ENCODE peak calls at places on chromosome 14, in six cellular contexts. One of them, this sample, is unnamed.

GRCh38 chr14:36105401-36105800 is 71.1 kb downstream of the PTCSC3 start:
- DNase-seq in activated CD4-positive, alpha-beta T cell treated with anti-CD3 and anti-CD28 coated beads, Interleukin-2, amount 10 ng/mL, durations not matched to agents 7 days and 5 days: no peak
- DNase-seq in posterior vena cava: no peak
- DNase-seq in nephron progenitor cell: peak
- DNase-seq in retina: no peak
- DNase-seq in activated T-cell treated with anti-CD3 and anti-CD28 coated beads for 48 hours: no peak
- DNase-seq in this sample: peak

GRCh38 chr14:59728294-59728693 is 142.3 kb downstream of the RTN1 start:
- DNase-seq in activated T-cell treated with anti-CD3 and anti-CD28 coated beads for 48 hours: no peak
- DNase-seq in retina: no peak
- DNase-seq in posterior vena cava: no peak
- DNase-seq in nephron progenitor cell: no peak
- DNase-seq in activated CD4-positive, alpha-beta T cell treated with anti-CD3 and anti-CD28 coated beads, Interleukin-2, amount 10 ng/mL, durations not matched to agents 7 days and 5 days: no peak
- DNase-seq in this sample: no peak

GRCh38 chr14:58098507-58098906 is 53.5 kb downstream of the ARMH4 start:
- DNase-seq in activated T-cell treated with anti-CD3 and anti-CD28 coated beads for 48 hours: no peak
- DNase-seq in nephron progenitor cell: no peak
- DNase-seq in posterior vena cava: no peak
- DNase-seq in retina: no peak
- DNase-seq in activated CD4-positive, alpha-beta T cell treated with anti-CD3 and anti-CD28 coated beads, Interleukin-2, amount 10 ng/mL, durations not matched to agents 7 days and 5 days: no peak
- DNase-seq in this sample: no peak

GRCh38 chr14:94400454-94400853 is 12.1 kb upstream of the SERPINA1 start:
- DNase-seq in activated CD4-positive, alpha-beta T cell treated with anti-CD3 and anti-CD28 coated beads, Interleukin-2, amount 10 ng/mL, durations not matched to agents 7 days and 5 days: no peak
- DNase-seq in retina: no peak
- DNase-seq in posterior vena cava: no peak
- DNase-seq in nephron progenitor cell: no peak
- DNase-seq in activated T-cell treated with anti-CD3 and anti-CD28 coated beads for 48 hours: no peak
- DNase-seq in this sample: no peak

GRCh38 chr14:55579724-55580400 is at the start of gene KTN1:
- DNase-seq in activated T-cell treated with anti-CD3 and anti-CD28 coated beads for 48 hours: peak
- DNase-seq in retina: peak
- DNase-seq in nephron progenitor cell: peak
- DNase-seq in activated CD4-positive, alpha-beta T cell treated with anti-CD3 and anti-CD28 coated beads, Interleukin-2, amount 10 ng/mL, durations not matched to agents 7 days and 5 days: peak
- DNase-seq in posterior vena cava: peak
- DNase-seq in this sample: peak

GRCh38 chr14:39491134-39491541 is 58.9 kb upstream of the FBXO33 start:
- DNase-seq in retina: peak
- DNase-seq in nephron progenitor cell: no peak
- DNase-seq in activated CD4-positive, alpha-beta T cell treated with anti-CD3 and anti-CD28 coated beads, Interleukin-2, amount 10 ng/mL, durations not matched to agents 7 days and 5 days: no peak
- DNase-seq in activated T-cell treated with anti-CD3 and anti-CD28 coated beads for 48 hours: no peak
- DNase-seq in posterior vena cava: no peak
- DNase-seq in this sample: peak

GRCh38 chr14:78164226-78164853 is 5.8 kb upstream of the NRXN3 start:
- DNase-seq in activated CD4-positive, alpha-beta T cell treated with anti-CD3 and anti-CD28 coated beads, Interleukin-2, amount 10 ng/mL, durations not matched to agents 7 days and 5 days: peak
- DNase-seq in nephron progenitor cell: peak
- DNase-seq in posterior vena cava: no peak
- DNase-seq in activated T-cell treated with anti-CD3 and anti-CD28 coated beads for 48 hours: peak
- DNase-seq in retina: peak
- DNase-seq in this sample: peak

GRCh38 chr14:30990766-30991165 is 34.7 kb upstream of the AP4S1 start:
- DNase-seq in retina: no peak
- DNase-seq in activated T-cell treated with anti-CD3 and anti-CD28 coated beads for 48 hours: no peak
- DNase-seq in activated CD4-positive, alpha-beta T cell treated with anti-CD3 and anti-CD28 coated beads, Interleukin-2, amount 10 ng/mL, durations not matched to agents 7 days and 5 days: no peak
- DNase-seq in posterior vena cava: no peak
- DNase-seq in nephron progenitor cell: no peak
- DNase-seq in this sample: no peak

GRCh38 chr14:50836515-50836914 is 5.6 kb upstream of the NIN start:
- DNase-seq in activated CD4-positive, alpha-beta T cell treated with anti-CD3 and anti-CD28 coated beads, Interleukin-2, amount 10 ng/mL, durations not matched to agents 7 days and 5 days: no peak
- DNase-seq in nephron progenitor cell: no peak
- DNase-seq in retina: no peak
- DNase-seq in posterior vena cava: no peak
- DNase-seq in activated T-cell treated with anti-CD3 and anti-CD28 coated beads for 48 hours: no peak
- DNase-seq in this sample: no peak

GRCh38 chr14:75824328-75824727 is 157.5 kb downstream of the TGFB3 start:
- DNase-seq in activated T-cell treated with anti-CD3 and anti-CD28 coated beads for 48 hours: no peak
- DNase-seq in nephron progenitor cell: no peak
- DNase-seq in activated CD4-positive, alpha-beta T cell treated with anti-CD3 and anti-CD28 coated beads, Interleukin-2, amount 10 ng/mL, durations not matched to agents 7 days and 5 days: no peak
- DNase-seq in posterior vena cava: no peak
- DNase-seq in retina: no peak
- DNase-seq in this sample: peak

GRCh38 chr14:70811065-70811464 is 1.8 kb upstream of the MAP3K9 start:
- DNase-seq in activated CD4-positive, alpha-beta T cell treated with anti-CD3 and anti-CD28 coated beads, Interleukin-2, amount 10 ng/mL, durations not matched to agents 7 days and 5 days: no peak
- DNase-seq in retina: no peak
- DNase-seq in activated T-cell treated with anti-CD3 and anti-CD28 coated beads for 48 hours: no peak
- DNase-seq in posterior vena cava: no peak
- DNase-seq in nephron progenitor cell: no peak
- DNase-seq in this sample: no peak

GRCh38 chr14:69539631-69540410 is 34.9 kb downstream of the CCDC177 start:
- DNase-seq in retina: no peak
- DNase-seq in nephron progenitor cell: no peak
- DNase-seq in activated CD4-positive, alpha-beta T cell treated with anti-CD3 and anti-CD28 coated beads, Interleukin-2, amount 10 ng/mL, durations not matched to agents 7 days and 5 days: no peak
- DNase-seq in posterior vena cava: peak
- DNase-seq in activated T-cell treated with anti-CD3 and anti-CD28 coated beads for 48 hours: no peak
- DNase-seq in this sample: peak

GRCh38 chr14:51862839-51863235 is 2.4 kb downstream of the GNG2 start:
- DNase-seq in activated CD4-positive, alpha-beta T cell treated with anti-CD3 and anti-CD28 coated beads, Interleukin-2, amount 10 ng/mL, durations not matched to agents 7 days and 5 days: no peak
- DNase-seq in activated T-cell treated with anti-CD3 and anti-CD28 coated beads for 48 hours: no peak
- DNase-seq in retina: no peak
- DNase-seq in nephron progenitor cell: no peak
- DNase-seq in posterior vena cava: no peak
- DNase-seq in this sample: no peak

This sample was measured in thyroid gland.